ENCODE peak calls at places on chromosomes 6 and 20, in seven cellular contexts. I is HepG2, R is GM12878, D is HCT116, X is H1, Y is K562, K is SK-N-SH. O is an unnamed sample.

GRCh38 chr20:33601016-33601415 is 61.1 kb upstream of the C20orf144 start:
- DNase-seq in Y (no peak), X (no peak), D (no peak), K (no peak), R (no peak), I (no peak), O (no peak)

GRCh38 chr6:137218473-137218916 is 690 bp downstream of the IFNGR1 start:
- DNase-seq in K (peak), X (no peak), R (peak), I (peak), Y (peak), D (no peak), O (peak)

GRCh38 chr20:17808357-17808756 is 108.6 kb downstream of the BANF2 start:
- DNase-seq in K (peak), D (no peak), Y (no peak), X (no peak), R (no peak), I (peak), O (no peak)

GRCh38 chr6:35581633-35582032 is 68.9 kb upstream of the TULP1 start:
- DNase-seq in D (no peak), R (no peak), Y (no peak), I (no peak), X (no peak), K (no peak), O (no peak)

GRCh38 chr6:150878347-150879213 is 13.1 kb downstream of the MTHFD1L start:
- DNase-seq in Y (no peak), I (peak), D (no peak), X (no peak), K (no peak), R (no peak), O (no peak)

GRCh38 chr6:95294047-95294446 is 283.3 kb upstream of the MANEA start:
- DNase-seq in X (no peak), I (no peak), R (no peak), D (no peak), Y (no peak), K (no peak), O (peak)

GRCh38 chr6:170038717-170039116 is 252.2 kb downstream of the DLL1 start:
- DNase-seq in Y (no peak), D (no peak), R (no peak), K (no peak), I (no peak), X (no peak), O (no peak)

GRCh38 chr6:126103993-126104392 is 117.7 kb downstream of the TRMT11 start:
- DNase-seq in Y (peak), R (no peak), I (no peak), X (no peak), D (no peak), K (no peak), O (no peak)

GRCh38 chr20:33103561-33103960 is 24.1 kb downstream of the BPIFB4 start:
- DNase-seq in Y (no peak), R (no peak), K (no peak), D (no peak), I (no peak), X (no peak), O (no peak)

GRCh38 chr20:62027116-62027515 is 38.6 kb downstream of the TAF4 start:
- DNase-seq in D (no peak), X (no peak), I (no peak), R (no peak), Y (no peak), K (no peak), O (no peak)

GRCh38 chr6:6747371-6747770 is 158.9 kb downstream of the LY86 start:
- DNase-seq in K (no peak), I (no peak), D (no peak), R (no peak), Y (no peak), X (no peak), O (no peak)

GRCh38 chr20:25282796-25283195 is 34.9 kb downstream of the PYGB start:
- DNase-seq in X (no peak), K (no peak), R (no peak), D (no peak), I (no peak), Y (no peak), O (no peak)

GRCh38 chr20:57991211-57991841 is 237.1 kb downstream of the ANKRD60 start:
- DNase-seq in R (no peak), K (peak), I (no peak), Y (no peak), X (peak), D (no peak), O (no peak)

GRCh38 chr20:17854307-17854903 is 114.2 kb downstream of the SNX5 start:
- DNase-seq in K (peak), R (no peak), X (no peak), Y (peak), D (peak), I (peak), O (peak)

GRCh38 chr20:11387189-11387754 is 530.4 kb upstream of the BTBD3 start:
- DNase-seq in X (no peak), I (no peak), Y (no peak), K (no peak), D (peak), R (no peak), O (no peak)

GRCh38 chr6:145199961-145200360 is 535.4 kb downstream of the EPM2A start:
- DNase-seq in Y (no peak), I (peak), R (no peak), D (no peak), X (no peak), K (no peak), O (no peak)

GRCh38 chr6:154434662-154435061 is 75.8 kb downstream of the CNKSR3 start:
- DNase-seq in D (no peak), R (no peak), K (no peak), X (no peak), I (no peak), Y (no peak), O (no peak)

GRCh38 chr20:38725959-38726848 is 1.9 kb downstream of the SLC32A1 start:
- DNase-seq in D (no peak), R (no peak), X (no peak), I (peak), Y (peak), K (peak), O (peak)

GRCh38 chr6:166619912-166620311 is 7.1 kb downstream of the RPS6KA2 start:
- DNase-seq in D (no peak), Y (no peak), X (no peak), R (no peak), K (peak), I (no peak), O (peak)

GRCh38 chr20:59806578-59806975 is 126.9 kb downstream of the SYCP2 start:
- DNase-seq in D (no peak), R (no peak), I (no peak), Y (no peak), K (peak), X (no peak), O (no peak)

GRCh38 chr6:112665114-112665513 is 318.0 kb downstream of the RFPL4B start:
- DNase-seq in D (no peak), I (no peak), R (no peak), Y (no peak), K (no peak), X (no peak), O (no peak)

GRCh38 chr6:34055223-34055933 is 90.5 kb downstream of the GRM4 start:
- DNase-seq in K (peak), Y (peak), D (peak), R (no peak), I (peak), X (peak), O (no peak)

GRCh38 chr20:52937701-52938100 is 34.5 kb upstream of the TSHZ2 start:
- DNase-seq in K (no peak), R (no peak), X (no peak), I (peak), Y (peak), D (no peak), O (peak)

GRCh38 chr6:121794630-121795029 is 359.2 kb downstream of the GJA1 start:
- DNase-seq in D (peak), X (no peak), Y (no peak), K (no peak), I (no peak), R (no peak), O (no peak)

GRCh38 chr6:125598422-125598821 is 151.0 kb upstream of the HEY2 start:
- DNase-seq in D (no peak), R (no peak), Y (peak), K (no peak), I (no peak), X (no peak), O (peak)

GRCh38 chr20:3239867-3240775 is 1.1 kb upstream of the SLC4A11 start:
- DNase-seq in I (no peak), D (no peak), R (no peak), X (no peak), Y (no peak), K (no peak), O (no peak)

GRCh38 chr20:3237958-3238615 is 903 bp downstream of the SLC4A11 start:
- DNase-seq in X (no peak), D (no peak), I (no peak), R (no peak), K (peak), Y (no peak), O (no peak)

GRCh38 chr20:3240776-3241363 is 1.9 kb upstream of the SLC4A11 start:
- DNase-seq in I (no peak), X (no peak), K (no peak), Y (no peak), D (no peak), R (no peak), O (no peak)

GRCh38 chr20:3238616-3239025 is 369 bp downstream of the SLC4A11 start:
- DNase-seq in K (no peak), I (no peak), R (no peak), X (no peak), Y (peak), D (no peak), O (peak)

DNA sequence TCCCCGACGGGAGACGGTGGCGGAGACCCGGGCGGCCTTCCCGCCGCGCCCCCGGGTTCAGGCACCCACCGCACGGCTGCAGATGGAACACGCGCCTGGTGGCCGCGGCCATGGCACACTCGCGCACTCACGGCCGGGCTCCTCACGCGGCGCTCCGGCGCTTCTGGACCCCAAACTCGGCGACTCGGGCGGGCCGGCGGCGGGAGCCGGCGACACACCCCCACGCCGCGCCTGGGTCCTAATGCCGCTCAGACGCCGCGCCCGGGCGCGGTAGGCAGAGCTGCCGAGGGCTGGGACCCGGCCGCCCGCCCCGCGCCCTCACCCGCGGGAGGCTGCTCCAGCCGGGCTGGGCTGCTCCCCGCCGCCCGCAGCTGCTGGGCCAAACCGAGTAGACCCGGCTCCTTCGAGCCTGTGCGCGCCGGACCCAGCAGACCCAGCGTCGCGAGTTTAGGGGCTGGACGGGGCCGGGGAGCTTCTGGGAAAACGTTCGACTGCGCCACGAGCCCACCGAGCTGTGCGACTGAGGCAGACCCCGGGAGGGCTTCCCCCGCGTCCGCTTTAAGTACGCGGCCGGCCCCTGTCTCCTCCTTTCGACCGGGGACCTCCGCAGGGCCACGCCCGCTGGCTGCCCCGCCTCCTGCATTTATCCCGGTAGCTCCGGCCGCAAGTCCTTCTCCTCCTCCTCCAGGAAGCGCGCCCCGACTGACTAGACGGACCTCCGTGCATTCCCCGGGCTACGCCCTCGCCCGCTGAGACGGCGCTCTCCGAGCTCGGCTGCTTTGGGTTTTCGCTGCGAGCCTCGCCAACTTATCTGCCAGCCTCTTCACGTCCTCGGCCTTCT is at the start of gene SLC4A11:
- DNase-seq in I (peak), R (no peak), K (peak), X (peak), D (peak), Y (peak), O (peak)
- TF ChIP-seq JUND in I (no peak), R (no peak), K (no peak), X (no peak), D (no peak), Y (no peak), O (no peak)

GRCh38 chr6:135703621-135704020 is 147.9 kb upstream of the PDE7B start:
- DNase-seq in Y (no peak), D (no peak), X (no peak), K (no peak), I (no peak), R (peak), O (no peak)
- TF ChIP-seq JUND in Y (no peak), D (no peak), X (no peak), K (no peak), I (no peak), R (no peak), O (no peak)

DNA sequence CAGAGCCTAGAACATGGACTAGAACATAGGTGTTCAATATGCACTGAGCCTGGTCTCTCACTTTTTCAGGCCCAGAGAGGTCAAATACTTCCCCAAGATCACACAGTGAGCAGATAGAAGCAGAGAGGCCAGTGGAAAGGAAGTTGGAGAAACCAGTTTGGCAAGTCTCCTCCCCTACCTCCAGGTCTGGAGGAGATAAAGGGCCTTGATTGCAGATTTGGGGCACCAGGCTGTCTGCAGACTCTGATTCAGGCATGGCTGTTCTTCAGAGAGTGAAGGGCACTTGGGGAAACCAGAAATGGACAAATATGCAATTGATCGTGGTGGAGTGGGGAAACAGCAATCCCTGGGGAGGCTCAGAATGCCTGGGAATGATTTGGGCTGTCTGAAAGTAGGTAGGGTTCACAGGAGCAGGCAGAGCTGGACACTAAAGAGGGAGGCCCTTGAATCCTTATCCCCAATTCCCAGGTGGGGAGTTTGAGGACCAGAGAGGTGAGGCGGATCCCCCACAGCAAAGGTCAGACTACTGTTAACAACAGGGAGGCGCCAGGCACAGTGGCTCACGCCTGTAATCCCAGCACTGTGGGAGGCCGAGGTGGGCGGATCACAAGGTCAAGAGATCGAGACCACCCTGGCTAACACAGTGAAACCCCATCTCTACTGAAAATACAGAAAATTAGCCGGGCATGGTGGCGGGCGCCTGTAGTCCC is 2.3 kb downstream of the PEDS1 start:
- DNase-seq in R (no peak), Y (peak), X (no peak), K (no peak), I (no peak), D (no peak), O (peak)
- TF ChIP-seq JUND in R (no peak), Y (no peak), X (no peak), K (no peak), I (no peak), D (no peak), O (no peak)

GRCh38 chr6:108489699-108490098 is 71.0 kb upstream of the FOXO3 start:
- DNase-seq in R (no peak), K (no peak), I (no peak), Y (no peak), X (no peak), D (no peak), O (no peak)

GRCh38 chr6:108482559-108482958 is 78.2 kb upstream of the FOXO3 start:
- DNase-seq in R (no peak), I (no peak), Y (no peak), K (no peak), D (no peak), X (no peak), O (no peak)

DNA sequence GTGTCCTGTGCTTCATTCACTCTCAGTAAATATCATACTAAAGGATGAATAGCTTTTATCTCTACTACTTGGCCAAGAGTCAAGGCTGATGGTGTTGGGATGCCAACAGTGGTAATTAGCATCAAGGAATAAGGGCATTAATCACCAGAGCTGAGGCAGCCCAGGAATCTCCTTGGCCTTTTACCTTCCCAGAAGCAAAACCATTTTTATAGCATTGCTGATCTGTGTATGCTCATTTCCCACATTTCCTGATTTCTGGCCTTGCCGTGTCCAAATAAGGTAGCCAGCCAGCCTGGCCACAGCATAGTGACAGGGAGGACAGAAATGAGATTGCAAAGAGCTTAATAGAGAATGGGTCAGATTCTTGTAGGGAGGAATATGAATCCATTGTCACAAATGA is 76.7 kb upstream of the FOXO3 start:
- DNase-seq in K (no peak), Y (no peak), I (no peak), X (no peak), R (no peak), D (no peak), O (no peak)
- TF ChIP-seq JUND in K (no peak), Y (no peak), I (no peak), X (no peak), R (no peak), D (no peak), O (no peak)

GRCh38 chr6:45398075-45398817 is 20.5 kb upstream of the SUPT3H start:
- DNase-seq in X (no peak), D (no peak), R (no peak), K (no peak), Y (no peak), I (no peak), O (no peak)
- TF ChIP-seq JUND in X (no peak), D (no peak), R (no peak), K (no peak), Y (no peak), I (no peak), O (no peak)

GRCh38 chr6:31794294-31794865 is 1.2 kb downstream of the VARS1 start:
- DNase-seq in Y (peak), K (no peak), R (no peak), D (no peak), I (no peak), X (no peak), O (no peak)

GRCh38 chr6:31794866-31795615 is 511 bp downstream of the VARS1 start:
- DNase-seq in I (no peak), R (no peak), Y (no peak), D (no peak), K (peak), X (no peak), O (no peak)

GRCh38 chr6:31796993-31797385 is 1.4 kb upstream of the VARS1 start:
- DNase-seq in R (no peak), Y (no peak), I (no peak), K (no peak), X (no peak), D (no peak), O (no peak)

GRCh38 chr6:31797607-31798006 is 2.1 kb upstream of the VARS1 start:
- DNase-seq in Y (no peak), X (no peak), D (no peak), I (no peak), R (no peak), K (no peak), O (no peak)

DNA sequence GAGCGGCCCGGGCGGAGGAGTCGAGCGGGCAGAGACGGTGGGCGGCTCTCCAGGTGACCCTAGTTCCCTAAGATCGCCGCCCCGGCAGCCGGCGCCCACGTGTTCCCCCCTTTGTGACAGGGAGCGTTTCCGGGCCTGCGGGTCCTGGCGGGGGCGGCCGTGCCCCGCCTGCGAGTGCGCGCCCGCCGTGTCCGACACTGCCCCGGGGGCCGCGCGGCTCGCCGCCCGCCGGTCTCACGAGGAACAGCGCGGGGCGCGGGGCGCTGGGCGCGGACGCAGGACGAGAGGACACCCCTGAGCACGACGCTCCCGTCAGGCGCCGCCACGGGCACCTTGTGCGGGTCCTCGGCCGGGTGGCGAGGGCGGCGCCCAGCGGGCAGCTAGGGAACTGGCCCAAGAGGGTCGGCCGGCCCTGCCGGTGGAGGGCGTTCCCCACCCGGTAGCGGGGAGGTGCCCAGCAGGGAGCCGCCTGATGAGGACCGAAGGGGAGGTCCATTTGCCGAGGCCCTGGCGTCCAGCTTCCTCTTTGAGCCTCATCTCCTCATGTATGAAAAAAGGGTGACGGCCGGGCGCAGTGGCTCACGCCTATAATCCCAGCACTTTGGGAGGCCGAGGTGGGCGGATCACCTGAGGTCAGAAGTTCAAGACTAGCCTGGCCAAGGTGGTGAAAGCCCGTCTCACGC is at the start of gene VARS1:
- DNase-seq in Y (peak), D (peak), I (peak), R (peak), X (no peak), K (peak), O (peak)
- TF ChIP-seq JUND in Y (peak), D (no peak), I (no peak), R (no peak), X (no peak), K (no peak), O (no peak)

GRCh38 chr20:56244259-56244658 is 4.3 kb upstream of the MC3R start:
- DNase-seq in K (no peak), I (no peak), R (no peak), Y (no peak), D (no peak), X (no peak), O (peak)

GRCh38 chr20:56245761-56246160 is 2.8 kb upstream of the MC3R start:
- DNase-seq in X (no peak), K (no peak), R (no peak), D (no peak), Y (no peak), I (no peak), O (no peak)

GRCh38 chr20:56247954-56248782 is at the start of gene MC3R:
- DNase-seq in K (peak), D (peak), R (no peak), I (peak), Y (peak), X (peak), O (peak)

GRCh38 chr20:56249244-56249955 is 868 bp downstream of the MC3R start:
- DNase-seq in D (peak), I (peak), R (no peak), Y (peak), K (peak), X (peak), O (peak)
- TF ChIP-seq JUND in D (no peak), I (no peak), R (no peak), Y (no peak), K (no peak), X (no peak), O (no peak)

GRCh38 chr6:43050981-43051380 is 2.7 kb downstream of the CUL7 start:
- DNase-seq in Y (no peak), X (no peak), D (no peak), I (no peak), K (no peak), R (no peak), O (no peak)
- TF ChIP-seq JUND in Y (no peak), X (no peak), D (no peak), I (no peak), K (no peak), R (no peak), O (no peak)

GRCh38 chr6:131597448-131597847 is 24.4 kb downstream of the ARG1 start:
- DNase-seq in K (peak), X (no peak), I (peak), R (no peak), D (no peak), Y (no peak), O (no peak)
- TF ChIP-seq JUND in K (no peak), X (no peak), I (no peak), R (no peak), D (no peak), Y (no peak), O (no peak)